ENCODE peak calls at places on chromosomes 7 and 10, in four cellular contexts. One of them, this sample, is unnamed.

GRCh38 chr7:99428972-99429566 is 9.5 kb downstream of the PTCD1 start:
- DNase-seq in K562: no peak
- DNase-seq in HepG2: no peak
- DNase-seq in GM12878: no peak
- DNase-seq in this sample: no peak

GRCh38 chr10:62422068-62422590 is 48.0 kb downstream of the ZNF365 start:
- DNase-seq in K562: no peak
- DNase-seq in HepG2: no peak
- DNase-seq in GM12878: no peak
- DNase-seq in this sample: peak; percentile 90

GRCh38 chr7:25947669-25948516 is 204.1 kb upstream of the NFE2L3 start:
- DNase-seq in K562: no peak
- DNase-seq in HepG2: no peak
- DNase-seq in GM12878: peak; percentile 59
- DNase-seq in this sample: no peak

GRCh38 chr7:142327555-142327954 is 69.7 kb upstream of the PRSS58 start:
- DNase-seq in K562: no peak
- DNase-seq in HepG2: no peak
- DNase-seq in GM12878: no peak
- DNase-seq in this sample: no peak

GRCh38 chr10:26805567-26806245 is 55.1 kb downstream of the ABI1 start:
- DNase-seq in K562: no peak
- DNase-seq in HepG2: no peak
- DNase-seq in GM12878: no peak
- DNase-seq in this sample: peak; percentile 77

GRCh38 chr10:55370021-55370420 is 569.0 kb upstream of the PCDH15 start:
- DNase-seq in K562: no peak
- DNase-seq in HepG2: no peak
- DNase-seq in GM12878: no peak
- DNase-seq in this sample: no peak

GRCh38 chr7:30880090-30880704 is 31.5 kb upstream of the AQP1 start:
- DNase-seq in K562: no peak
- DNase-seq in HepG2: no peak
- DNase-seq in GM12878: no peak
- DNase-seq in this sample: no peak

GRCh38 chr7:48213226-48213625 is 42.0 kb downstream of the ABCA13 start:
- DNase-seq in K562: no peak
- DNase-seq in HepG2: no peak
- DNase-seq in GM12878: no peak
- DNase-seq in this sample: peak; percentile 34

GRCh38 chr7:143882611-143883078 is 19.3 kb downstream of the TCAF1 start:
- DNase-seq in K562: peak; percentile 14
- DNase-seq in HepG2: peak; percentile 79
- DNase-seq in GM12878: no peak
- DNase-seq in this sample: peak; percentile 56

GRCh38 chr7:101631224-101631714 is 2.2 kb upstream of the MYL10 start:
- DNase-seq in K562: no peak
- DNase-seq in HepG2: no peak
- DNase-seq in GM12878: no peak
- DNase-seq in this sample: no peak

GRCh38 chr10:71270301-71270777 is 48.7 kb upstream of the SLC29A3 start:
- DNase-seq in K562: peak; percentile 80
- DNase-seq in HepG2: peak; percentile 56
- DNase-seq in GM12878: no peak
- DNase-seq in this sample: peak; percentile 84

GRCh38 chr10:36191009-36191408 is 548.9 kb upstream of the FZD8 start:
- DNase-seq in K562: no peak
- DNase-seq in HepG2: no peak
- DNase-seq in GM12878: no peak
- DNase-seq in this sample: no peak

GRCh38 chr7:36440880-36441279 is 51.2 kb downstream of the ANLN start:
- DNase-seq in K562: no peak
- DNase-seq in HepG2: peak; percentile 16
- DNase-seq in GM12878: no peak
- DNase-seq in this sample: peak; percentile 46

GRCh38 chr7:134022512-134022911 is 104.6 kb upstream of the LRGUK start:
- DNase-seq in K562: no peak
- DNase-seq in HepG2: no peak
- DNase-seq in GM12878: no peak
- DNase-seq in this sample: no peak

GRCh38 chr7:374706-375490 is 84.9 kb downstream of the FOXL3 start:
- DNase-seq in K562: no peak
- DNase-seq in HepG2: no peak
- DNase-seq in GM12878: no peak
- DNase-seq in this sample: no peak

GRCh38 chr7:79709574-79710409 is 256.3 kb upstream of the MAGI2 start:
- DNase-seq in K562: no peak
- DNase-seq in HepG2: no peak
- DNase-seq in GM12878: no peak
- DNase-seq in this sample: peak; percentile 56

GRCh38 chr7:3106353-3106752 is 62.7 kb upstream of the CARD11 start:
- DNase-seq in K562: no peak
- DNase-seq in HepG2: no peak
- DNase-seq in GM12878: no peak
- DNase-seq in this sample: no peak

GRCh38 chr7:119175916-119176627 is 951.6 kb downstream of the ANKRD7 start:
- DNase-seq in K562: peak; percentile 21
- DNase-seq in HepG2: peak; percentile 67
- DNase-seq in GM12878: peak; percentile 1
- DNase-seq in this sample: peak; percentile 42

GRCh38 chr10:128898916-128899195 is 568.2 kb upstream of the MGMT start:
- DNase-seq in K562: no peak
- DNase-seq in HepG2: no peak
- DNase-seq in GM12878: no peak
- DNase-seq in this sample: no peak
- TF ChIP-seq MXI1 in K562: no peak
- TF ChIP-seq MXI1 in HepG2: no peak
- TF ChIP-seq MXI1 in GM12878: no peak
- TF ChIP-seq MXI1 in this sample: no peak

DNA sequence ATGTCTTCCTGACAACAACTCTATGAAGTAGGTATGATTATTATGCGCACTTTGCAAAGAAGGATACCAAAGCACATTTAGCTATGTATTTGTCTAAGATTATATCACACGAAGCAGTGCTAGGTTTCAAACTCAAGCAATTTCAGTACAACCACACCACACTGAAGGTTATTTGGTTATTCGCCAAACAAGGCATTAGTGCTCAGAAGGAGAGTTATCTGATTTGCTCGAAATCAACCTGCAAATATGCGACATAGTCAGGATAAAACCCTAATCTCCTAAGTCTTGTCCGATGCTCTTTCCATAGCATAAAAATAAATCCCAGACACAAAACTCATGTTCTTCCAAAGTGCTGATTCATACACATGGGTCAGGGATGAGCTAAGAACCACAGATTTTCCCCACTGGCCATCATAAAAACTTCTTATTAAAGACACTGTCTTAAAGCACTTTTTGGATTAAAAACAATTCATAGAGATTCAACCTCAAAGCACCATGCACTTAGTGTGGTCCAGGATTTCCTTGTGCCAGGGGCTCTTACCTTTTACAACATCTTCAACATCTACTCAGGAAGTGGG is 1288.1 kb upstream of the SORCS1 start:
- DNase-seq in K562: no peak
- DNase-seq in HepG2: no peak
- DNase-seq in GM12878: no peak
- DNase-seq in this sample: no peak
- TF ChIP-seq CEBPB in K562: no peak
- TF ChIP-seq CEBPB in HepG2: no peak
- TF ChIP-seq CEBPB in GM12878: no peak
- TF ChIP-seq CEBPB in this sample: no peak

GRCh38 chr10:72273410-72274212 is at the start of gene DDIT4:
- DNase-seq in K562: peak; percentile 100
- DNase-seq in HepG2: peak; percentile 93
- DNase-seq in GM12878: peak; percentile 97
- DNase-seq in this sample: peak; percentile 99
- H3K27me3 ChIP-seq in K562: no peaks in the 10 kb centered on the region
- H3K27me3 ChIP-seq in HepG2: no peaks in the 10 kb centered on the region
- H3K27me3 ChIP-seq in GM12878: no peaks in the 10 kb centered on the region
- H3K27me3 ChIP-seq in this sample: no peaks in the 10 kb centered on the region

GRCh38 chr10:102408728-102409603 is 9.6 kb downstream of the PSD start:
- DNase-seq in K562: peak; percentile 84
- DNase-seq in HepG2: no peak
- DNase-seq in GM12878: no peak
- DNase-seq in this sample: peak; percentile 44

GRCh38 chr10:102409604-102410426 is 8.8 kb downstream of the PSD start:
- DNase-seq in K562: no peak
- DNase-seq in HepG2: no peak
- DNase-seq in GM12878: no peak
- DNase-seq in this sample: no peak

GRCh38 chr10:102412293-102412692 is 6.3 kb downstream of the PSD start:
- DNase-seq in K562: no peak
- DNase-seq in HepG2: no peak
- DNase-seq in GM12878: no peak
- DNase-seq in this sample: no peak

GRCh38 chr10:102411341-102412255 is 7.0 kb downstream of the PSD start:
- DNase-seq in K562: no peak
- DNase-seq in HepG2: no peak
- DNase-seq in GM12878: no peak
- DNase-seq in this sample: no peak

DNA sequence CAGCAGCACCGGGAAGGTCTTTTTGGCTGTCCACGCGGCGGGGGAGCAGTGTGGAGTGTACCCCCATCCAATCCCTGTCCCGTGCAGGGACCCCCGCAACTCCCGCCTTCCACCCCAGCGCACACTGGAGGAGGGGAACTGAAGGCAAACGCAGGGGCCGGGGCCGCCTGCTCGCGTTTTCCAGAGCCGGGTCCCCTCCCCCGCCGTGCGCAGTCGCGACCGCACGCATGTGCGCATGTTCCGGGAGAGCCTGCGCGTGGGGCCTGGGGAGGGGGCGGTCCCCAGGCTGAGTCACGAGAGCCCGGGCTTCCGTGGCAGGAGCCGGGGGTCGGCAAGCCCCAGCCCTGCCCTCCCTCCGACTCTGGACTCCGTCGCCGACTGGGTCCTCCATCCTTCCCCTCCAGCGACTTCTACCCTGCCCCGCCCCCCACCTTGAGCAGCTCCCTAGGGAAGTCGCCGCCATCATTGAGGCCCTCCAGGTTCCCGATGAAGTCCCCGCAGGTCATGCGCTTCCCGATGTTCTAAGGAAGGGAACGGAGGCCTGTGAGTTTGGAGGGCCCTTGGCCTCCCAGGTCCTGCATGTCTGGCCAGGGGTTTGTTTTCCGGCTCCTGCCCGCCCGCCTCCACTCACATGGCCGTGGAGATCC is 8.0 kb downstream of the PSD start:
- DNase-seq in K562: no peak
- DNase-seq in HepG2: no peak
- DNase-seq in GM12878: no peak
- DNase-seq in this sample: no peak
- TF ChIP-seq MXI1 in K562: no peak
- TF ChIP-seq MXI1 in HepG2: no peak
- TF ChIP-seq MXI1 in GM12878: no peak
- TF ChIP-seq MXI1 in this sample: peak; percentile 22

GRCh38 chr10:17737021-17737965 is 14.7 kb upstream of the TMEM236 start:
- DNase-seq in K562: no peak
- DNase-seq in HepG2: peak; percentile 24
- DNase-seq in GM12878: no peak
- DNase-seq in this sample: peak; percentile 55
- TF ChIP-seq CEBPB in K562: no peak
- TF ChIP-seq CEBPB in HepG2: no peak
- TF ChIP-seq CEBPB in GM12878: no peak
- TF ChIP-seq CEBPB in this sample: no peak

DNA sequence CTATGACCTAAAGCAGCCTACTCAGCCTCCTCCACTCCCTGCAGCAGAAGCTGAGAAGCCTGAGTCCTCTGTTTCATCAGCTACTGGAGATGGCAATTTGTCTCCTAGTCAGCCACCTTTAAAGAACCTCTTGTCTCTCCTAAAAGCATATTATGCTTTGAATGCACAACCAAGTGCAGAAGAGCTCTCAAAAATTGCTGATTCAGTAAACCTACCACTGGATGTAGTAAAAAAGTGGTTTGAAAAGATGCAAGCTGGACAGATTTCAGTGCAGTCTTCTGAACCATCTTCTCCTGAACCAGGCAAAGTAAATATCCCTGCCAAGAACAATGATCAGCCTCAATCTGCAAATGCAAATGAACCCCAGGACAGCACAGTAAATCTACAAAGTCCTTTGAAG is 202.0 kb downstream of the ZEB1 start:
- DNase-seq in K562: no peak
- DNase-seq in HepG2: no peak
- DNase-seq in GM12878: no peak
- DNase-seq in this sample: no peak
- H3K27me3 ChIP-seq in K562: no peaks in the 10 kb centered on the region
- H3K27me3 ChIP-seq in HepG2: no peaks in the 10 kb centered on the region
- H3K27me3 ChIP-seq in GM12878: no peaks in the 10 kb centered on the region
- H3K27me3 ChIP-seq in this sample: no peaks in the 10 kb centered on the region

GRCh38 chr7:24731313-24731712 is 26.0 kb downstream of the GSDME start:
- DNase-seq in K562: no peak
- DNase-seq in HepG2: no peak
- DNase-seq in GM12878: no peak
- DNase-seq in this sample: no peak

GRCh38 chr7:24734306-24734705 is 23.0 kb downstream of the GSDME start:
- DNase-seq in K562: no peak
- DNase-seq in HepG2: no peak
- DNase-seq in GM12878: no peak
- DNase-seq in this sample: peak; percentile 29

GRCh38 chr7:24730018-24730369 is 27.3 kb downstream of the GSDME start:
- DNase-seq in K562: no peak
- DNase-seq in HepG2: no peak
- DNase-seq in GM12878: no peak
- DNase-seq in this sample: no peak

GRCh38 chr7:24732646-24733413 is 24.4 kb downstream of the GSDME start:
- DNase-seq in K562: no peak
- DNase-seq in HepG2: peak; percentile 20
- DNase-seq in GM12878: no peak
- DNase-seq in this sample: peak; percentile 92

GRCh38 chr7:24733414-24734060 is 23.7 kb downstream of the GSDME start:
- DNase-seq in K562: no peak
- DNase-seq in HepG2: no peak
- DNase-seq in GM12878: no peak
- DNase-seq in this sample: no peak
- TF ChIP-seq MXI1 in K562: no peak
- TF ChIP-seq MXI1 in HepG2: no peak
- TF ChIP-seq MXI1 in GM12878: no peak
- TF ChIP-seq MXI1 in this sample: no peak

DNA sequence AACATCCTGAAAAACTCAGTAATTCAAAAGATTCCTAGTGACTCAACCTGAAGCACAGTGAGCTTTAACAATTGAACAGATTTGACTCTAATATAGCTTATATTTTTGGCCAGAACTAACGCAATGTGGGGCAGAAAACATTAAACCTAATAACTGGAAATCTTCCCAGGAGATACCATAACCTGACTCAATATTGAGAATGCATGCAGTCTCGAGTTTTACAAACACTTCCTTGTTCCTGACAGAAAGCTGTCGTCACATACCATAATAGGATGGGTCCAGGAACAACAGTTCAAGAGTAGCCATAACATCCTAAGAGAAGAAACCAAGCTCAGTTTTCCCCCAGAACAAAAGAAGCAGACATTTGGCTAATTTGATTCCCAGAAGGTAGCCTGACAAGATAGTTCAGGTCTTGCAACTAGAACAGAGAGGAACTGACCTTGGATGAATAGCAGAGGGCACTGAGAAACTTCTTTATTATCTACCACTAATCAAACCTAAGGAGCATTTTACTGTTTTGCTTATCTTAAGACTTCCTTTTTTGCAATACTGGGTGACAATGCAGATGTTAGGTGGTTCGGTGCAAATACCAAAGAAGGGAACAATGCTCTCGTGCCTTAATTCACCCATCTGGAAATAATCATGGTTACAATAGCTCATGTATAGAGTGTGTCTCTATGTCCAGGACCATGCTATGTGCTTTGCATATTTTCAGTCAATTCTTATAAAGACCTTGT is 38.6 kb upstream of the ACSL5 start:
- DNase-seq in K562: no peak
- DNase-seq in HepG2: no peak
- DNase-seq in GM12878: no peak
- DNase-seq in this sample: peak; percentile 27
- TF ChIP-seq CEBPB in K562: peak; percentile 59
- TF ChIP-seq CEBPB in HepG2: no peak
- TF ChIP-seq CEBPB in GM12878: no peak
- TF ChIP-seq CEBPB in this sample: no peak